ENCODE peak calls at places on chromosomes 13 and 19, in seven cellular contexts. C, F, G, S, M, A and J are unnamed samples.
A peak's percentile ranks its signal among the peaks of the same experiment; 100 is the strongest.

GRCh38 chr19:7272856-7273578 is 21.2 kb downstream of the INSR start:
- DNase-seq in C (peak; percentile 72), F (peak; percentile 20), G (no peak), S (no peak), M (no peak), A (no peak), J (peak; percentile 86)

GRCh38 chr13:21576424-21576823 is 27.5 kb downstream of the MICU2 start:
- DNase-seq in C (no peak), F (no peak), G (no peak), S (no peak), M (no peak), A (peak; percentile 11), J (no peak)

GRCh38 chr19:12521996-12522395 is 29.3 kb downstream of the ZNF564 start:
- DNase-seq in C (no peak), F (no peak), G (no peak), S (no peak), M (no peak), A (no peak), J (peak; percentile 26)

GRCh38 chr19:30556230-30556711 is 184.1 kb downstream of the ZNF536 start:
- DNase-seq in C (no peak), F (no peak), G (no peak), S (no peak), M (no peak), A (no peak), J (no peak)

GRCh38 chr19:29678484-29679106 is 13.3 kb downstream of the PLEKHF1 start:
- DNase-seq in C (no peak), F (no peak), G (no peak), S (peak; percentile 71), M (no peak), A (no peak), J (no peak)

GRCh38 chr19:38684078-38684861 is 36.8 kb downstream of the ACTN4 start:
- DNase-seq in C (no peak), F (peak; percentile 95), G (no peak), S (peak; percentile 79), M (peak; percentile 100), A (peak; percentile 94), J (peak; percentile 75)

GRCh38 chr19:628168-628567 is 5.2 kb downstream of the POLRMT start:
- DNase-seq in C (no peak), F (no peak), G (no peak), S (no peak), M (no peak), A (no peak), J (no peak)

GRCh38 chr13:103101500-103101899 is 35.3 kb upstream of the SLC10A2 start:
- DNase-seq in C (no peak), F (no peak), G (no peak), S (no peak), M (no peak), A (no peak), J (no peak)

GRCh38 chr13:110398564-110399507 is 91.8 kb downstream of the COL4A2 start:
- DNase-seq in C (no peak), F (peak; percentile 89), G (no peak), S (no peak), M (no peak), A (peak; percentile 45), J (no peak)

GRCh38 chr13:67238277-67238859 is 8.2 kb upstream of the PCDH9 start:
- DNase-seq in C (peak; percentile 61), F (peak; percentile 61), G (peak; percentile 31), S (no peak), M (no peak), A (peak; percentile 48), J (peak; percentile 30)

GRCh38 chr13:29422015-29422414 is 173.5 kb downstream of the SLC7A1 start:
- DNase-seq in C (no peak), F (no peak), G (no peak), S (no peak), M (no peak), A (no peak), J (no peak)

GRCh38 chr13:43057653-43058317 is 34.4 kb downstream of the DNAJC15 start:
- DNase-seq in C (peak; percentile 53), F (peak; percentile 24), G (no peak), S (no peak), M (no peak), A (peak; percentile 18), J (peak; percentile 49)

GRCh38 chr19:20051841-20052768 is 12.8 kb upstream of the ZNF682 start:
- DNase-seq in C (no peak), F (peak; percentile 99), G (peak; percentile 95), S (peak; percentile 95), M (no peak), A (peak; percentile 97), J (peak; percentile 59)

GRCh38 chr19:49427855-49428546 is 2.8 kb downstream of the GFY start:
- DNase-seq in C (no peak), F (no peak), G (no peak), S (no peak), M (peak; percentile 62), A (no peak), J (no peak)

GRCh38 chr19:3752492-3752891 is 9.0 kb downstream of the APBA3 start:
- DNase-seq in C (no peak), F (no peak), G (no peak), S (no peak), M (no peak), A (no peak), J (no peak)
- H3K4me3 ChIP-seq in C (no peak overlapping the region), F (no peak overlapping the region), G (no peak overlapping the region), S (no peak overlapping the region), M (no peak overlapping the region), A (no peak overlapping the region), J (no peak overlapping the region)

GRCh38 chr19:18045307-18046013 is 37.5 kb downstream of the ARRDC2 start:
- DNase-seq in C (no peak), F (no peak), G (no peak), S (no peak), M (no peak), A (no peak), J (no peak)

GRCh38 chr19:18041054-18041453 is 33.1 kb downstream of the ARRDC2 start:
- DNase-seq in C (no peak), F (no peak), G (no peak), S (no peak), M (no peak), A (no peak), J (no peak)

GRCh38 chr19:18049390-18049789 is 37.3 kb downstream of the IL12RB1 start:
- DNase-seq in C (no peak), F (peak; percentile 86), G (no peak), S (peak; percentile 96), M (no peak), A (no peak), J (no peak)

GRCh38 chr19:18046066-18046718 is 38.2 kb downstream of the ARRDC2 start:
- DNase-seq in C (no peak), F (peak; percentile 49), G (no peak), S (no peak), M (no peak), A (peak; percentile 85), J (no peak)

GRCh38 chr19:18044825-18045304 is 36.9 kb downstream of the ARRDC2 start:
- DNase-seq in C (peak; percentile 68), F (peak; percentile 71), G (no peak), S (peak; percentile 81), M (no peak), A (peak; percentile 92), J (peak; percentile 96)
- H3K4me3 ChIP-seq in C (peak overlapping the region; percentile 42), F (peak overlapping the region; percentile 26), G (no peak overlapping the region), S (peak overlapping the region; percentile 60), M (no peak overlapping the region), A (no peak overlapping the region), J (no peak overlapping the region)

GRCh38 chr13:97107815-97108534 is 113.7 kb upstream of the OXGR1 start:
- DNase-seq in C (no peak), F (peak; percentile 52), G (no peak), S (no peak), M (no peak), A (no peak), J (no peak)

GRCh38 chr13:97109256-97109655 is 112.9 kb upstream of the MBNL2 start:
- DNase-seq in C (no peak), F (no peak), G (no peak), S (no peak), M (no peak), A (no peak), J (no peak)

GRCh38 chr13:97111705-97112104 is 110.4 kb upstream of the MBNL2 start:
- DNase-seq in C (no peak), F (no peak), G (no peak), S (no peak), M (no peak), A (no peak), J (no peak)

GRCh38 chr13:97108535-97108910 is 113.6 kb upstream of the MBNL2 start:
- DNase-seq in C (no peak), F (peak; percentile 79), G (no peak), S (no peak), M (no peak), A (no peak), J (no peak)

DNA sequence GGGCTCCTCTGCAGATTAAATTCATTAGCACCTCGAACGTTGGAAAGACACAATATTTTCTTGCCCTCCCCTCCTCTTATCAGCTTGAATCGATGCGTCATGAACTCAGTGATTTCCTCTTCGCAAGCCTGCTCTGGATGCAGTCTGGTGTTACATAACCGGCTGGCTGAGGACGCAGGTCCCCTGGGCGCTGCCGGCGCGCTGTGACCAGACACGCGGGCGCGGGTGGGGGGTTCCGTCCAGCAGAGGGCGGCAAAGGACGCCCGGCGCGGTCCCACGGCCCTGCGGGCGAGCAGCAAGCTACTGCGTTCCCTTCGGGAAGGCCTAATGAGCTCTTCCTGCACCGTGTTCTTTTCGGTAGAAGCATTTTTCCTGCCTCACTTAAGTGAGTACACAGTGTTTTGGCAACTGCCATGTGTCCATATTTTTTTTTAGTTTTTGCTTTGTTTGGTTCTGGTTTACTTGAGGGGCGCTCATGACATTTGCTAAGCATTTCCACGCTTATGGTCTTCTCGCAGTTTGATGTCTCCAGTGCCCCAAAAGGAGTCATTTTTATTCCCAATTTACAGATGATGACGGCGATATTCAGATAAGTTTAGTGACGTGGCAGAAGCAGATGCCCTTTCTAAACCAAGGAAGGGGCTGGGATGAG is 112.2 kb upstream of the MBNL2 start:
- DNase-seq in C (peak; percentile 45), F (peak; percentile 93), G (peak; percentile 74), S (peak; percentile 93), M (peak; percentile 74), A (peak; percentile 89), J (peak; percentile 79)
- H3K4me3 ChIP-seq in C (no peak overlapping the region), F (no peak overlapping the region), G (no peak overlapping the region), S (peak overlapping the region; percentile 52), M (no peak overlapping the region), A (no peak overlapping the region), J (no peak overlapping the region)

GRCh38 chr19:57359300-57359699 is 4.1 kb upstream of the TRAPPC2B start:
- DNase-seq in C (no peak), F (no peak), G (no peak), S (no peak), M (no peak), A (no peak), J (no peak)

GRCh38 chr19:57362419-57362818 is 932 bp upstream of the TRAPPC2B start:
- DNase-seq in C (no peak), F (no peak), G (no peak), S (no peak), M (no peak), A (no peak), J (no peak)

GRCh38 chr19:57362997-57363705 is at the start of the genes TRAPPC2B and ZNF547:
- DNase-seq in C (peak; percentile 99), F (peak; percentile 100), G (peak; percentile 99), S (peak; percentile 100), M (peak; percentile 96), A (peak; percentile 100), J (peak; percentile 100)

DNA sequence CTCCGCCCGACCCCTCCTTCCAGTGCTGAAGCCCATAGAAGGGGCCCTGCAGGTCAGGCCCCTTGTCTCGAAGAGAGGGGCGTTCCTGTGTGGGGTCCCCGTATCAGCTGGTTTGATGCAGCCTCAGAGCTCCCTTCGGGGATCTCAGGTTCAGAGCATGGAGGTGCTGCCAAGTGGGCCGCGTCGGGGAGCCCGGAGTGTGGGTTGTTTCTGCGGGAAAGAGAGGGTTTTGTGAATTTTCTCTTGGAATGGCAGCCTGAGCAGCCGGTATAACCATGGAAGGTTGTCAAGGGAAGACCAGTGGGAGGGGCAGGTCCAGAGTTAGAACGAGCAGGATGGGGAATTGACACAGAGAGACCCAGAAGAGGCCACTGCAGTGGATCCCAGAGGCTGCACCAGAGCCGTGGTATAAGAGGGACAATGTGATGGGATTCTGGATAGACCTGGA is 407 bp downstream of the TRAPPC2B start:
- DNase-seq in C (no peak), F (no peak), G (no peak), S (no peak), M (peak; percentile 27), A (peak; percentile 53), J (no peak)
- H3K4me3 ChIP-seq in C (peak overlapping the region; percentile 91), F (peak overlapping the region; percentile 67), G (peak overlapping the region; percentile 68), S (peak overlapping the region; percentile 82), M (peak overlapping the region; percentile 66), A (peak overlapping the region; percentile 68), J (peak overlapping the region; percentile 93)